ENCODE peak calls at places on chromosome 22, in five cellular contexts. Q, X, V, C and Z are unnamed samples.

GRCh38 chr22:25645266-25645665 is 80.8 kb downstream of the GRK3 start:
- DNase-seq in Q (no peak), X (peak), V (no peak), C (peak), Z (no peak)

GRCh38 chr22:50486561-50487289 is at the start of gene MIOX:
- DNase-seq in Q (no peak), X (no peak), V (no peak), C (no peak), Z (no peak)

GRCh38 chr22:20213833-20214708 is 54.0 kb downstream of the RTN4R start:
- DNase-seq in Q (no peak), X (no peak), V (no peak), C (no peak), Z (no peak)

GRCh38 chr22:45994516-45995404 is 17.8 kb upstream of the WNT7B start:
- DNase-seq in Q (peak), X (peak), V (no peak), C (peak), Z (peak)

GRCh38 chr22:45196926-45197605 is 33.3 kb downstream of the NUP50 start:
- DNase-seq in Q (no peak), X (no peak), V (no peak), C (no peak), Z (no peak)

GRCh38 chr22:28297504-28297903 is 378.4 kb upstream of the PITPNB start:
- DNase-seq in Q (no peak), X (peak), V (no peak), C (no peak), Z (peak)

GRCh38 chr22:40668611-40669390 is 10.5 kb upstream of the MCHR1 start:
- DNase-seq in Q (no peak), X (peak), V (no peak), C (peak), Z (no peak)

GRCh38 chr22:27212617-27213177 is 555.3 kb downstream of the MIAT start:
- DNase-seq in Q (peak), X (peak), V (no peak), C (peak), Z (peak)

GRCh38 chr22:43992331-43992821 is 31.7 kb upstream of the PARVB start:
- DNase-seq in Q (no peak), X (peak), V (no peak), C (no peak), Z (no peak)

GRCh38 chr22:42296381-42296853 is 26.0 kb upstream of the TCF20 start:
- DNase-seq in Q (no peak), X (no peak), V (no peak), C (no peak), Z (no peak)

GRCh38 chr22:49617866-49618688 is 209.6 kb downstream of the BRD1 start:
- DNase-seq in Q (no peak), X (no peak), V (no peak), C (no peak), Z (no peak)

GRCh38 chr22:20588843-20589581 is 81.6 kb downstream of the MED15 start:
- DNase-seq in Q (no peak), X (no peak), V (no peak), C (no peak), Z (no peak)

GRCh38 chr22:45977003-45977395 is at the start of gene WNT7B:
- DNase-seq in Q (no peak), X (no peak), V (no peak), C (no peak), Z (peak)

GRCh38 chr22:20479612-20480196 is 15.9 kb downstream of the KLHL22 start:
- DNase-seq in Q (no peak), X (no peak), V (no peak), C (peak), Z (no peak)

GRCh38 chr22:39535302-39535805 is 2.8 kb upstream of the RPS19BP1 start:
- DNase-seq in Q (no peak), X (no peak), V (no peak), C (no peak), Z (no peak)

GRCh38 chr22:36985490-36985889 is 33.8 kb downstream of the TST start:
- DNase-seq in Q (no peak), X (no peak), V (no peak), C (no peak), Z (no peak)

GRCh38 chr22:36986242-36986821 is 32.9 kb downstream of the TST start:
- DNase-seq in Q (no peak), X (no peak), V (no peak), C (no peak), Z (peak)

GRCh38 chr22:36988075-36988474 is 31.2 kb downstream of the TST start:
- DNase-seq in Q (no peak), X (no peak), V (no peak), C (no peak), Z (no peak)

DNA sequence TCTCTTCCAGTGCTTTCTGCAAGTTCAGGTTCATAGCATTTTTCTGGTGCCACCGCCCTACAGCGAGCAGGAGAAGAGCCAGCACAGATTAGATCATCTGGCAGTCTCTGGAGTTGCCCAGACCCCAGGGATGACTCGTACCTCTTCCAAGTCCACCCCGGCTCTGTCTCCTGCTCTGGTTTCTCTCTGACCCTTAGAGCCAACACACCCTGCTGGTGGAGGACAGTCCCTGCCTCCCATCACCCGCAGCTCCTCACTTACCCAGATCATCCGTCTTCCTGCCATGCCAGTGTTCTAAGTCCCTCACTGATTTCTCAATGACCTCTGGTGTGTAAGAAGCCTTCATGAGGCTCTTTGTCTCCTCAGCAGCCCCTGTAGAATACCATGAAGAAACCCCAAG is 28.0 kb downstream of the TST start:
- DNase-seq in Q (no peak), X (no peak), V (no peak), C (no peak), Z (no peak)
- TF ChIP-seq CTCF in Q (no peak), X (no peak), V (no peak), C (no peak), Z (no peak)

DNA sequence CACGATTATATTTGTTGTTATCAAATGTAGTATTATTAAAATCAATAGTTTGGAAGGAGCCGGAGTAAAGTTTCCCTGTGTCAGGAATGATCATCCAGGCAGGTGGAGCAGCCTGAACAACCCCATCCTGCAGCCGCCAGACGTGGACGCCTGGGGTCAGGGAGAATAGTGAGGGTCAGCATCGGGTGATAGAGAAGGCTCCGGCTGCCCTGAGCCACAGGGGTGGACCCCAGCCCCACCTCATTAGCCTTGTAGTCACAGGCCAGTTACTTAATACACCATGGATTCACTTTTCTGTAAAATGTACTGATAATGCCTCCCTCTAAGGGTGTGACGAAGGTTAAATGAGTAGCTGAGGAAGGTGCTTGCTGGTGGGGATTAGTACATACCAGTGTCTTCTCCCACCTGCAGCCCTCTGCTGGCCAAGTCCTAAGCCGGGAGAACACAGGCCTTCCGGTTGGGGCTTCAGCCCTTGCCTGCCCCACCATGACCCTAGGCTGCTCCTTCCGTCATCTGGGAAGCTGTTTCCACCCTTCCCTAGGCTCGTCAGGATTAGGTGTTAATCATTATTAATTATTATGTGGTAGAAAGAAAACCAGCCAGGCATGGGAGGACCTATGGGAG is 14.9 kb downstream of the TMEM121B start:
- DNase-seq in Q (no peak), X (no peak), V (no peak), C (no peak), Z (peak)
- TF ChIP-seq CTCF in Q (no peak), X (no peak), V (peak), C (no peak), Z (peak)

DNA sequence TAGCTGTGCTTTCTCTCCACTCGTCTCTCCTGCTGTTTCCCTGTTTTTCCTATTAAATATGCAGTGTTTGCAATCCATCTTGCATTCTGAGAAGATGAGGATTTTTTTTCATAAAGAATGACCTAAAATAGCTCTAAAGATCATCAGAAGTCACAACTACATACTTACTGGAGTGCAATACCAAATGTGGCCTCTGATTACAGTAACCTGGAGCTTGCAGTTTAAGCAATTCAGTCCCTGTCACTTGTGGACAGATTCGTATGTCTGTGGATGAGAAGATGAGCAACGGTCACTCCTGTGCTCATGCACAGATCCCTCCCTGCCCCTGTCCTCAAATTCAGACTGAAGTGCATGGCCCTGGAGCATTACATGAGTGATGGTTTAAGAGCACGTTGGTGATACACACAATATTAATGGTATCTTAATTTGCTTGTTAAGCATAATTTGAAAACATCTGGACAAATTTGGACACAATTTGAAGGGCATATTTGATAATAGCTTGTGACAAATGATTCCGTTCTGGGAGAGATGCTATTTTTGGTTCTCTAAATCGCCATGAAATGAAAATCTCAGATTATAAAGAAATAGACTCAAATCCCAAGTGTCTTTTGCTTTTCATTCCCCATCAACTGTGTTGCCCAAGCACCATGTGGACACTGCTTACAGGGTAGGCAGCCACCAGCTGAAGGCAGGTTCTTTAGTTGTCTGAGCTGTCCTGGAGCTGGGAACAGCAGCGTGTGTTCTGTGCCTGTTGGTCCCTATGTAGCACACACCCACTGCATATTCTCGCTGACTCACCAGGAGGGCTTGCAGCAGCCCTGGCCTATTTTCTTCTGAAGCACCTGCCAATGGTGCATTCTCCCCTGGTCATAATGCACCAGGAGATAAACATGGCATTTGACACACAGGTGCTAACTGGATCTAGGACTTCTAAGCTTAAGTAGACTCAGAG is 32.6 kb upstream of the PRAME start:
- DNase-seq in Q (no peak), X (peak), V (no peak), C (no peak), Z (no peak)
- TF ChIP-seq CTCF in Q (no peak), X (no peak), V (no peak), C (peak), Z (no peak)

GRCh38 chr22:23888615-23889401 is 5.4 kb upstream of the MIF start:
- DNase-seq in Q (no peak), X (peak), V (no peak), C (peak), Z (peak)
- TF ChIP-seq CTCF in Q (no peak), X (peak), V (peak), C (peak), Z (no peak)

GRCh38 chr22:32080904-32081303 is 37.8 kb downstream of the SLC5A1 start:
- DNase-seq in Q (no peak), X (peak), V (no peak), C (peak), Z (peak)
- TF ChIP-seq CTCF in Q (no peak), X (peak), V (peak), C (peak), Z (peak)

DNA sequence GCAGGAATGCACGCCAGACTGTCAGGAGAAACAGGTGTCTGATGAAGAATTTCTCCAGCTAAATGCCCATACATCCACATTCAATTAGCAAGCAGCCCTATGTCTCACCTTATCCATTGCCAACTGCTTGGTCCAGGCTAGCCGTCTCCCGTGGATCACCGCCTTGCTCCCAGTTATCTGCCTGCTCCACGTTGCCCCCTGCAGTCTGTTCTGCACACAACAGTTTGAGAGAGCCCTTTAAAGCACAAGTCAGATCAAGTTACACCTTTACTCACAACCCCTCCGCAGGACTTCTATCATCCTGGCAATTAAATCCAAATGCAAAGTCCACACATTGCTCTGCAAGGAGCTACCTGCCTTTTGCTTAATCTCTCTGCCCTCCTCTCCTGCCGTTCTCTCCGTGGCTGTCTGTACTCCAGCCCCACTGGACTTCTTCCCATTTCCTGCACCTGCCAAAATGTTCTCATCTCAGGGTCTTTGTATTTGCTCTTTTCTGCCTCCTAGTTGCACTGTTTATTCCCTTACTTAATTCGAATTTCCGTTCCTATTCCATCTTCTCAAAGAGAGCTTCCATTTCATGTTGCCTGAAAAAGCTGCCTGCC is 185.3 kb upstream of the LARGE1 start:
- DNase-seq in Q (peak), X (no peak), V (peak), C (no peak), Z (peak)
- TF ChIP-seq CTCF in Q (peak), X (no peak), V (peak), C (no peak), Z (peak)